ENCODE peak calls at places on chromosomes 13 and 19, in ten cellular contexts. One of them, this sample, is unnamed.

GRCh38 chr13:98482476-98483444 is 94.1 kb downstream of the STK24 start:
- DNase-seq in cortex of kidney: no peak
- DNase-seq in ascending aorta: no peak
- DNase-seq in DMS53: no peak
- DNase-seq in CMK: no peak
- DNase-seq in T-helper 2 cell treated with Interferon-gamma antibody and Interleukin-4, amounts not matched to agents 5 μg/mL and 100 μg/mL, for 36 hours: no peak
- DNase-seq in Peyer's patch: peak
- DNase-seq in WERI-Rb-1: peak
- DNase-seq in omental fat pad: no peak
- DNase-seq in Calu3: no peak
- DNase-seq in this sample: peak

GRCh38 chr19:30719189-30719990 is 347.2 kb downstream of the ZNF536 start:
- DNase-seq in Peyer's patch: peak
- DNase-seq in omental fat pad: no peak
- DNase-seq in T-helper 2 cell treated with Interferon-gamma antibody and Interleukin-4, amounts not matched to agents 5 μg/mL and 100 μg/mL, for 36 hours: peak
- DNase-seq in cortex of kidney: no peak
- DNase-seq in Calu3: peak
- DNase-seq in ascending aorta: no peak
- DNase-seq in WERI-Rb-1: peak
- DNase-seq in CMK: no peak
- DNase-seq in DMS53: no peak
- DNase-seq in this sample: no peak

GRCh38 chr13:95564948-95565347 is 12.4 kb downstream of the CLDN10 start:
- DNase-seq in ascending aorta: no peak
- DNase-seq in cortex of kidney: no peak
- DNase-seq in Peyer's patch: no peak
- DNase-seq in DMS53: no peak
- DNase-seq in T-helper 2 cell treated with Interferon-gamma antibody and Interleukin-4, amounts not matched to agents 5 μg/mL and 100 μg/mL, for 36 hours: no peak
- DNase-seq in omental fat pad: no peak
- DNase-seq in CMK: no peak
- DNase-seq in Calu3: no peak
- DNase-seq in WERI-Rb-1: no peak
- DNase-seq in this sample: no peak

GRCh38 chr13:51479199-51479523 is 26.3 kb upstream of the INTS6 start:
- DNase-seq in WERI-Rb-1: no peak
- DNase-seq in CMK: no peak
- DNase-seq in ascending aorta: no peak
- DNase-seq in cortex of kidney: no peak
- DNase-seq in DMS53: no peak
- DNase-seq in Peyer's patch: no peak
- DNase-seq in T-helper 2 cell treated with Interferon-gamma antibody and Interleukin-4, amounts not matched to agents 5 μg/mL and 100 μg/mL, for 36 hours: no peak
- DNase-seq in Calu3: no peak
- DNase-seq in omental fat pad: no peak
- DNase-seq in this sample: no peak

GRCh38 chr13:79492313-79492798 is 11.4 kb downstream of the NDFIP2 start:
- DNase-seq in Calu3: no peak
- DNase-seq in omental fat pad: no peak
- DNase-seq in CMK: no peak
- DNase-seq in cortex of kidney: no peak
- DNase-seq in ascending aorta: no peak
- DNase-seq in Peyer's patch: no peak
- DNase-seq in DMS53: peak
- DNase-seq in T-helper 2 cell treated with Interferon-gamma antibody and Interleukin-4, amounts not matched to agents 5 μg/mL and 100 μg/mL, for 36 hours: peak
- DNase-seq in WERI-Rb-1: no peak
- DNase-seq in this sample: no peak

GRCh38 chr19:2747349-2747748 is 7.5 kb upstream of the SLC39A3 start:
- DNase-seq in ascending aorta: no peak
- DNase-seq in cortex of kidney: no peak
- DNase-seq in Calu3: no peak
- DNase-seq in T-helper 2 cell treated with Interferon-gamma antibody and Interleukin-4, amounts not matched to agents 5 μg/mL and 100 μg/mL, for 36 hours: no peak
- DNase-seq in omental fat pad: no peak
- DNase-seq in WERI-Rb-1: no peak
- DNase-seq in CMK: no peak
- DNase-seq in DMS53: no peak
- DNase-seq in Peyer's patch: no peak
- DNase-seq in this sample: no peak

GRCh38 chr13:57630661-57631606 is 610 bp upstream of the PCDH17 start:
- DNase-seq in WERI-Rb-1: no peak
- DNase-seq in T-helper 2 cell treated with Interferon-gamma antibody and Interleukin-4, amounts not matched to agents 5 μg/mL and 100 μg/mL, for 36 hours: no peak
- DNase-seq in DMS53: peak
- DNase-seq in Calu3: no peak
- DNase-seq in Peyer's patch: no peak
- DNase-seq in CMK: no peak
- DNase-seq in ascending aorta: peak
- DNase-seq in cortex of kidney: no peak
- DNase-seq in omental fat pad: no peak
- DNase-seq in this sample: peak

GRCh38 chr19:47614559-47614958 is 5.6 kb downstream of the BICRA start:
- DNase-seq in CMK: no peak
- DNase-seq in cortex of kidney: no peak
- DNase-seq in omental fat pad: no peak
- DNase-seq in T-helper 2 cell treated with Interferon-gamma antibody and Interleukin-4, amounts not matched to agents 5 μg/mL and 100 μg/mL, for 36 hours: no peak
- DNase-seq in WERI-Rb-1: no peak
- DNase-seq in DMS53: no peak
- DNase-seq in Peyer's patch: no peak
- DNase-seq in ascending aorta: no peak
- DNase-seq in Calu3: no peak
- DNase-seq in this sample: no peak

GRCh38 chr19:55406869-55407624 is 541 bp downstream of the UBE2S start:
- DNase-seq in ascending aorta: peak
- DNase-seq in T-helper 2 cell treated with Interferon-gamma antibody and Interleukin-4, amounts not matched to agents 5 μg/mL and 100 μg/mL, for 36 hours: no peak
- DNase-seq in WERI-Rb-1: no peak
- DNase-seq in Calu3: peak
- DNase-seq in DMS53: peak
- DNase-seq in Peyer's patch: peak
- DNase-seq in CMK: no peak
- DNase-seq in cortex of kidney: no peak
- DNase-seq in omental fat pad: no peak
- DNase-seq in this sample: peak

This sample was measured in NCI-H69.